ENCODE peak calls at places on chromosomes 5 and 9, in nine cellular contexts. One of them, this sample, is unnamed.

GRCh38 chr5:164498393-164498792 is 993.0 kb downstream of the MAT2B start:
- DNase-seq in GM23248: no peak
- DNase-seq in Peyer's patch: no peak
- DNase-seq in colonic mucosa: no peak
- DNase-seq in OCI-LY7: no peak
- DNase-seq in IMR-90: no peak
- DNase-seq in CD8-positive, alpha-beta T cell: no peak
- DNase-seq in RWPE2: no peak
- DNase-seq in astrocyte: no peak
- DNase-seq in this sample: no peak

GRCh38 chr5:69265931-69266330 is 31.2 kb downstream of the CDK7 start:
- DNase-seq in GM23248: peak; percentile 25
- DNase-seq in Peyer's patch: no peak
- DNase-seq in colonic mucosa: no peak
- DNase-seq in OCI-LY7: peak; percentile 15
- DNase-seq in IMR-90: no peak
- DNase-seq in CD8-positive, alpha-beta T cell: no peak
- DNase-seq in RWPE2: no peak
- DNase-seq in astrocyte: no peak
- DNase-seq in this sample: no peak

GRCh38 chr5:107337281-107337680 is 333.5 kb downstream of the EFNA5 start:
- DNase-seq in GM23248: peak; percentile 1
- DNase-seq in Peyer's patch: no peak
- DNase-seq in colonic mucosa: peak; percentile 19
- DNase-seq in OCI-LY7: no peak
- DNase-seq in IMR-90: no peak
- DNase-seq in CD8-positive, alpha-beta T cell: no peak
- DNase-seq in RWPE2: peak; percentile 80
- DNase-seq in astrocyte: peak; percentile 20
- DNase-seq in this sample: no peak

GRCh38 chr9:126160067-126160853 is 166.4 kb upstream of the MVB12B start:
- DNase-seq in GM23248: no peak
- DNase-seq in Peyer's patch: no peak
- DNase-seq in colonic mucosa: no peak
- DNase-seq in OCI-LY7: no peak
- DNase-seq in IMR-90: no peak
- DNase-seq in CD8-positive, alpha-beta T cell: peak; percentile 19
- DNase-seq in RWPE2: no peak
- DNase-seq in astrocyte: no peak
- DNase-seq in this sample: no peak

GRCh38 chr9:133514475-133515239 is 10.1 kb downstream of the MYMK start:
- DNase-seq in GM23248: no peak
- DNase-seq in Peyer's patch: no peak
- DNase-seq in colonic mucosa: no peak
- DNase-seq in OCI-LY7: no peak
- DNase-seq in IMR-90: no peak
- DNase-seq in CD8-positive, alpha-beta T cell: no peak
- DNase-seq in RWPE2: no peak
- DNase-seq in astrocyte: no peak
- DNase-seq in this sample: no peak

GRCh38 chr5:172451771-172452197 is 2.5 kb downstream of the SH3PXD2B start:
- DNase-seq in GM23248: peak; percentile 83
- DNase-seq in Peyer's patch: no peak
- DNase-seq in colonic mucosa: no peak
- DNase-seq in OCI-LY7: no peak
- DNase-seq in IMR-90: peak; percentile 90
- DNase-seq in CD8-positive, alpha-beta T cell: no peak
- DNase-seq in RWPE2: peak; percentile 68
- DNase-seq in astrocyte: peak; percentile 84
- DNase-seq in this sample: no peak

GRCh38 chr5:39652036-39652435 is 227.3 kb upstream of the DAB2 start:
- DNase-seq in GM23248: no peak
- DNase-seq in Peyer's patch: no peak
- DNase-seq in colonic mucosa: no peak
- DNase-seq in OCI-LY7: no peak
- DNase-seq in IMR-90: no peak
- DNase-seq in CD8-positive, alpha-beta T cell: no peak
- DNase-seq in RWPE2: no peak
- DNase-seq in astrocyte: no peak
- DNase-seq in this sample: no peak

GRCh38 chr9:81116340-81117207 is 572.8 kb downstream of the TLE1 start:
- DNase-seq in GM23248: no peak
- DNase-seq in Peyer's patch: no peak
- DNase-seq in colonic mucosa: no peak
- DNase-seq in OCI-LY7: no peak
- DNase-seq in IMR-90: peak; percentile 47
- DNase-seq in CD8-positive, alpha-beta T cell: no peak
- DNase-seq in RWPE2: no peak
- DNase-seq in astrocyte: no peak
- DNase-seq in this sample: no peak

GRCh38 chr5:83472508-83473343 is 1.2 kb downstream of the VCAN start:
- DNase-seq in GM23248: peak; percentile 91
- DNase-seq in Peyer's patch: peak; percentile 51
- DNase-seq in colonic mucosa: peak; percentile 29
- DNase-seq in OCI-LY7: no peak
- DNase-seq in IMR-90: no peak
- DNase-seq in CD8-positive, alpha-beta T cell: no peak
- DNase-seq in RWPE2: peak; percentile 64
- DNase-seq in astrocyte: no peak
- DNase-seq in this sample: peak; percentile 3

GRCh38 chr5:2509527-2509926 is 241.9 kb downstream of the IRX2 start:
- DNase-seq in GM23248: no peak
- DNase-seq in Peyer's patch: no peak
- DNase-seq in colonic mucosa: no peak
- DNase-seq in OCI-LY7: no peak
- DNase-seq in IMR-90: no peak
- DNase-seq in CD8-positive, alpha-beta T cell: no peak
- DNase-seq in RWPE2: no peak
- DNase-seq in astrocyte: no peak
- DNase-seq in this sample: no peak

GRCh38 chr9:88781500-88782391 is 209.5 kb upstream of the S1PR3 start:
- DNase-seq in GM23248: peak; percentile 37
- DNase-seq in Peyer's patch: no peak
- DNase-seq in colonic mucosa: no peak
- DNase-seq in OCI-LY7: no peak
- DNase-seq in IMR-90: peak; percentile 74
- DNase-seq in CD8-positive, alpha-beta T cell: no peak
- DNase-seq in RWPE2: no peak
- DNase-seq in astrocyte: peak; percentile 69
- DNase-seq in this sample: no peak

GRCh38 chr5:53291528-53291927 is 182.0 kb upstream of the MOCS2 start:
- DNase-seq in GM23248: peak; percentile 20
- DNase-seq in Peyer's patch: no peak
- DNase-seq in colonic mucosa: no peak
- DNase-seq in OCI-LY7: no peak
- DNase-seq in IMR-90: peak; percentile 41
- DNase-seq in CD8-positive, alpha-beta T cell: no peak
- DNase-seq in RWPE2: no peak
- DNase-seq in astrocyte: no peak
- DNase-seq in this sample: no peak

GRCh38 chr5:38591450-38591849 is 35.0 kb upstream of the LIFR start:
- DNase-seq in GM23248: peak; percentile 38
- DNase-seq in Peyer's patch: no peak
- DNase-seq in colonic mucosa: no peak
- DNase-seq in OCI-LY7: no peak
- DNase-seq in IMR-90: peak; percentile 30
- DNase-seq in CD8-positive, alpha-beta T cell: no peak
- DNase-seq in RWPE2: no peak
- DNase-seq in astrocyte: no peak
- DNase-seq in this sample: no peak

GRCh38 chr5:107284822-107285510 is 385.8 kb downstream of the EFNA5 start:
- DNase-seq in GM23248: no peak
- DNase-seq in Peyer's patch: no peak
- DNase-seq in colonic mucosa: no peak
- DNase-seq in OCI-LY7: no peak
- DNase-seq in IMR-90: peak; percentile 16
- DNase-seq in CD8-positive, alpha-beta T cell: no peak
- DNase-seq in RWPE2: no peak
- DNase-seq in astrocyte: peak; percentile 86
- DNase-seq in this sample: no peak

GRCh38 chr5:1641560-1642166 is 117.9 kb upstream of the LPCAT1 start:
- DNase-seq in GM23248: peak; percentile 96
- DNase-seq in Peyer's patch: peak; percentile 84
- DNase-seq in colonic mucosa: peak; percentile 85
- DNase-seq in OCI-LY7: peak; percentile 90
- DNase-seq in IMR-90: peak; percentile 84
- DNase-seq in CD8-positive, alpha-beta T cell: peak; percentile 76
- DNase-seq in RWPE2: peak; percentile 83
- DNase-seq in astrocyte: peak; percentile 74
- DNase-seq in this sample: peak; percentile 45

GRCh38 chr9:72046593-72047456 is 13.6 kb downstream of the C9orf57 start:
- DNase-seq in GM23248: no peak
- DNase-seq in Peyer's patch: no peak
- DNase-seq in colonic mucosa: no peak
- DNase-seq in OCI-LY7: no peak
- DNase-seq in IMR-90: no peak
- DNase-seq in CD8-positive, alpha-beta T cell: no peak
- DNase-seq in RWPE2: no peak
- DNase-seq in astrocyte: no peak
- DNase-seq in this sample: no peak

GRCh38 chr5:167466992-167467391 is 824.5 kb upstream of the WWC1 start:
- DNase-seq in GM23248: no peak
- DNase-seq in Peyer's patch: no peak
- DNase-seq in colonic mucosa: no peak
- DNase-seq in OCI-LY7: no peak
- DNase-seq in IMR-90: no peak
- DNase-seq in CD8-positive, alpha-beta T cell: no peak
- DNase-seq in RWPE2: no peak
- DNase-seq in astrocyte: no peak
- DNase-seq in this sample: no peak
- H3K9me3 ChIP-seq in GM23248: no peaks in the 10 kb centered on the region
- H3K9me3 ChIP-seq in Peyer's patch: no peaks in the 10 kb centered on the region
- H3K9me3 ChIP-seq in colonic mucosa: no peaks in the 10 kb centered on the region
- H3K9me3 ChIP-seq in OCI-LY7: no peaks in the 10 kb centered on the region
- H3K9me3 ChIP-seq in IMR-90: peaks cover 2% of the 10 kb centered on the region
- H3K9me3 ChIP-seq in CD8-positive, alpha-beta T cell: no peaks in the 10 kb centered on the region
- H3K9me3 ChIP-seq in RWPE2: no peaks in the 10 kb centered on the region
- H3K9me3 ChIP-seq in astrocyte: no peaks in the 10 kb centered on the region
- H3K9me3 ChIP-seq in this sample: no peaks in the 10 kb centered on the region

GRCh38 chr9:100554935-100555401 is 22.9 kb upstream of the CAVIN4 start:
- DNase-seq in GM23248: no peak
- DNase-seq in Peyer's patch: no peak
- DNase-seq in colonic mucosa: no peak
- DNase-seq in OCI-LY7: peak; percentile 15
- DNase-seq in IMR-90: peak; percentile 64
- DNase-seq in CD8-positive, alpha-beta T cell: no peak
- DNase-seq in RWPE2: no peak
- DNase-seq in astrocyte: peak; percentile 67
- DNase-seq in this sample: no peak

DNA sequence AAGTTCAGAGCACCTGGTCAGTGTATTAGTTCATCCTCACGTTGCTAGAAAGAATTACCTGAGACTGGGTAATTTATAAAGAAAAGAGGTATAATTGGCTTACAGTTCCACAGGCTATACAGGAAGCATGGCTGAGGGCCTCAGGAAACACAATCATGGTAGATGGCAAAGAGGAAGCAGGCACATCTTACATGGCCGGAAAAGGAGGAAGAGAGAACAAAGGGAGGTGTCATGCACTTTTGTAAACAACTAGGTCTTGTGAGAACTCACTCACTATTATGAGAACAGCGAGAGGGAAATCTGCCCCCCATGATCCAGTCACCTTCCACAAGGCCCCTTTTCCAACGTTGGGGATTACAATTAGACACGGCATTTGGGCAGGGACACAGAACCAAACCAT is 28.8 kb upstream of the CAVIN4 start:
- DNase-seq in GM23248: no peak
- DNase-seq in Peyer's patch: no peak
- DNase-seq in colonic mucosa: no peak
- DNase-seq in OCI-LY7: peak; percentile 40
- DNase-seq in IMR-90: no peak
- DNase-seq in CD8-positive, alpha-beta T cell: no peak
- DNase-seq in RWPE2: no peak
- DNase-seq in astrocyte: no peak
- DNase-seq in this sample: no peak
- H3K9me3 ChIP-seq in GM23248: no peaks in the 10 kb centered on the region
- H3K9me3 ChIP-seq in Peyer's patch: no peaks in the 10 kb centered on the region
- H3K9me3 ChIP-seq in colonic mucosa: no peaks in the 10 kb centered on the region
- H3K9me3 ChIP-seq in OCI-LY7: peaks cover 23% of the 10 kb centered on the region
- H3K9me3 ChIP-seq in IMR-90: peaks cover 2% of the 10 kb centered on the region
- H3K9me3 ChIP-seq in CD8-positive, alpha-beta T cell: no peaks in the 10 kb centered on the region
- H3K9me3 ChIP-seq in RWPE2: no peaks in the 10 kb centered on the region
- H3K9me3 ChIP-seq in astrocyte: no peaks in the 10 kb centered on the region
- H3K9me3 ChIP-seq in this sample: no peaks in the 10 kb centered on the region

GRCh38 chr5:140764177-140765020 is 21.5 kb upstream of the PCDHA1 start:
- DNase-seq in GM23248: peak; percentile 0
- DNase-seq in Peyer's patch: no peak
- DNase-seq in colonic mucosa: no peak
- DNase-seq in OCI-LY7: no peak
- DNase-seq in IMR-90: no peak
- DNase-seq in CD8-positive, alpha-beta T cell: no peak
- DNase-seq in RWPE2: no peak
- DNase-seq in astrocyte: peak; percentile 1
- DNase-seq in this sample: no peak
- H3K9me3 ChIP-seq in GM23248: peaks cover 25% of the 10 kb centered on the region
- H3K9me3 ChIP-seq in Peyer's patch: no peaks in the 10 kb centered on the region
- H3K9me3 ChIP-seq in colonic mucosa: peaks cover 16% of the 10 kb centered on the region
- H3K9me3 ChIP-seq in OCI-LY7: peaks cover 41% of the 10 kb centered on the region
- H3K9me3 ChIP-seq in IMR-90: peaks cover 37% of the 10 kb centered on the region
- H3K9me3 ChIP-seq in CD8-positive, alpha-beta T cell: peaks cover 43% of the 10 kb centered on the region
- H3K9me3 ChIP-seq in RWPE2: peaks cover 43% of the 10 kb centered on the region
- H3K9me3 ChIP-seq in astrocyte: peaks cover 20% of the 10 kb centered on the region
- H3K9me3 ChIP-seq in this sample: peaks cover 31% of the 10 kb centered on the region

DNA sequence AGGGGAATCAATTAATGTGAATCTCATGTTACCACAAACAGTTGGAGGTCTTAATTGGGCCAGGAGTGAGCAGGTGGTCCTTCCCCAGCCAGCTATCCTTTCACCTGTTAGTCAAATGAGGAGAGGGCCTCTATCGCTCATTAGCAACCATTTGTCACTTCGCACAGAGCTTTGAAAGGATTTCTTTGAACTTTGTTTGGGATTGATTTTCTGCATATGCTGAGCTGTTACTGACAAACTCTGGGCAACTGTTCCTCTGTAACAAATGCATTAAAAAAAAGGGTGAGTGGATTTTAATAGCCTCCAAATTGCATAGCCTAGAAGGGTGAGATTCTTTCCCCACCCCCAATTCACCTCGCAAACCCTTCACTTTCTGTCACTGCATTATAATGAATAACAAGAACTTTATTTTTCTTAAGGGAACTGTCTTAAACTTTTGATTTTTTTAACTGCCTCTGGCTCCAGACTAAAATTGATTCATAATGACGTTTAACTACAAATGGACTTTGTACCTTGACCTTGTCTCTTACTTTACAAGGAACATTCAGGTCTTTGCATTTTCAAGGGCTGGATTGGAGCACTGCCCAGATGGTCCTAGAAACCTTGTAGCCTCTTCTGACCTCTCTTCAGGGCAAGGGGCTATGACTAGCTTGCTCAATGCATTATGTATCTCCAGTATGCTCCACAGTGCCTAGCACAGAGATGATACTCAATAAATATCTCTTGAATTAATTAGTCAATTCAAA is 612.4 kb upstream of the CLINT1 start:
- DNase-seq in GM23248: no peak
- DNase-seq in Peyer's patch: no peak
- DNase-seq in colonic mucosa: no peak
- DNase-seq in OCI-LY7: no peak
- DNase-seq in IMR-90: no peak
- DNase-seq in CD8-positive, alpha-beta T cell: no peak
- DNase-seq in RWPE2: no peak
- DNase-seq in astrocyte: no peak
- DNase-seq in this sample: no peak
- H3K9me3 ChIP-seq in GM23248: no peaks in the 10 kb centered on the region
- H3K9me3 ChIP-seq in Peyer's patch: no peaks in the 10 kb centered on the region
- H3K9me3 ChIP-seq in colonic mucosa: no peaks in the 10 kb centered on the region
- H3K9me3 ChIP-seq in OCI-LY7: no peaks in the 10 kb centered on the region
- H3K9me3 ChIP-seq in IMR-90: no peaks in the 10 kb centered on the region
- H3K9me3 ChIP-seq in CD8-positive, alpha-beta T cell: no peaks in the 10 kb centered on the region
- H3K9me3 ChIP-seq in RWPE2: no peaks in the 10 kb centered on the region
- H3K9me3 ChIP-seq in astrocyte: no peaks in the 10 kb centered on the region
- H3K9me3 ChIP-seq in this sample: no peaks in the 10 kb centered on the region

This sample was measured in T-helper 17 cell.